ENCODE peak calls at places on chromosome 20, in ten cellular contexts. One of them, this sample, is unnamed.

GRCh38 chr20:56839791-56840190 is 210.7 kb downstream of the TFAP2C start:
- DNase-seq in RWPE1: no peak
- DNase-seq in Kasumi-1: no peak
- DNase-seq in activated naive CD4-positive, alpha-beta T cell: no peak
- DNase-seq in naive thymus-derived CD8-positive, alpha-beta T cell: no peak
- DNase-seq in HT1080: no peak
- DNase-seq in stimulated activated CD4-positive, alpha-beta T cell treated with anti-CD3 and anti-CD28 coated beads, Interleukin-2, amount 100 ng/mL, for 24 hours: no peak
- DNase-seq in SW480: no peak
- DNase-seq in AG09319: no peak
- DNase-seq in NCI-H2081: no peak
- DNase-seq in this sample: no peak

GRCh38 chr20:37693203-37693602 is 627 bp upstream of the CTNNBL1 start:
- DNase-seq in RWPE1: no peak
- DNase-seq in Kasumi-1: no peak
- DNase-seq in activated naive CD4-positive, alpha-beta T cell: no peak
- DNase-seq in naive thymus-derived CD8-positive, alpha-beta T cell: no peak
- DNase-seq in HT1080: no peak
- DNase-seq in stimulated activated CD4-positive, alpha-beta T cell treated with anti-CD3 and anti-CD28 coated beads, Interleukin-2, amount 100 ng/mL, for 24 hours: no peak
- DNase-seq in SW480: peak
- DNase-seq in AG09319: no peak
- DNase-seq in NCI-H2081: no peak
- DNase-seq in this sample: no peak

GRCh38 chr20:61556116-61556515 is 304.1 kb downstream of the CDH4 start:
- DNase-seq in RWPE1: peak
- DNase-seq in Kasumi-1: no peak
- DNase-seq in activated naive CD4-positive, alpha-beta T cell: no peak
- DNase-seq in naive thymus-derived CD8-positive, alpha-beta T cell: no peak
- DNase-seq in HT1080: peak
- DNase-seq in stimulated activated CD4-positive, alpha-beta T cell treated with anti-CD3 and anti-CD28 coated beads, Interleukin-2, amount 100 ng/mL, for 24 hours: no peak
- DNase-seq in SW480: peak
- DNase-seq in AG09319: peak
- DNase-seq in NCI-H2081: no peak
- DNase-seq in this sample: no peak

GRCh38 chr20:50813801-50814200 is 18.9 kb downstream of the BCAS4 start:
- DNase-seq in RWPE1: no peak
- DNase-seq in Kasumi-1: no peak
- DNase-seq in activated naive CD4-positive, alpha-beta T cell: no peak
- DNase-seq in naive thymus-derived CD8-positive, alpha-beta T cell: no peak
- DNase-seq in HT1080: no peak
- DNase-seq in stimulated activated CD4-positive, alpha-beta T cell treated with anti-CD3 and anti-CD28 coated beads, Interleukin-2, amount 100 ng/mL, for 24 hours: no peak
- DNase-seq in SW480: no peak
- DNase-seq in AG09319: no peak
- DNase-seq in NCI-H2081: no peak
- DNase-seq in this sample: peak

GRCh38 chr20:1803216-1804128 is 91.7 kb upstream of the SIRPA start:
- DNase-seq in RWPE1: no peak
- DNase-seq in Kasumi-1: peak
- DNase-seq in activated naive CD4-positive, alpha-beta T cell: no peak
- DNase-seq in naive thymus-derived CD8-positive, alpha-beta T cell: peak
- DNase-seq in HT1080: no peak
- DNase-seq in stimulated activated CD4-positive, alpha-beta T cell treated with anti-CD3 and anti-CD28 coated beads, Interleukin-2, amount 100 ng/mL, for 24 hours: peak
- DNase-seq in SW480: no peak
- DNase-seq in AG09319: no peak
- DNase-seq in NCI-H2081: no peak
- DNase-seq in this sample: peak

GRCh38 chr20:25360631-25361286 is 29.9 kb downstream of the ABHD12 start:
- DNase-seq in RWPE1: peak
- DNase-seq in Kasumi-1: peak
- DNase-seq in activated naive CD4-positive, alpha-beta T cell: no peak
- DNase-seq in naive thymus-derived CD8-positive, alpha-beta T cell: no peak
- DNase-seq in HT1080: peak
- DNase-seq in stimulated activated CD4-positive, alpha-beta T cell treated with anti-CD3 and anti-CD28 coated beads, Interleukin-2, amount 100 ng/mL, for 24 hours: no peak
- DNase-seq in SW480: no peak
- DNase-seq in AG09319: no peak
- DNase-seq in NCI-H2081: no peak
- DNase-seq in this sample: no peak

GRCh38 chr20:41509801-41510200 is 108.4 kb downstream of the CHD6 start:
- DNase-seq in RWPE1: no peak
- DNase-seq in Kasumi-1: no peak
- DNase-seq in activated naive CD4-positive, alpha-beta T cell: no peak
- DNase-seq in naive thymus-derived CD8-positive, alpha-beta T cell: no peak
- DNase-seq in HT1080: no peak
- DNase-seq in stimulated activated CD4-positive, alpha-beta T cell treated with anti-CD3 and anti-CD28 coated beads, Interleukin-2, amount 100 ng/mL, for 24 hours: no peak
- DNase-seq in SW480: no peak
- DNase-seq in AG09319: no peak
- DNase-seq in NCI-H2081: no peak
- DNase-seq in this sample: no peak

GRCh38 chr20:60695223-60695622 is 556.8 kb upstream of the CDH4 start:
- DNase-seq in RWPE1: peak
- DNase-seq in Kasumi-1: no peak
- DNase-seq in activated naive CD4-positive, alpha-beta T cell: no peak
- DNase-seq in naive thymus-derived CD8-positive, alpha-beta T cell: no peak
- DNase-seq in HT1080: peak
- DNase-seq in stimulated activated CD4-positive, alpha-beta T cell treated with anti-CD3 and anti-CD28 coated beads, Interleukin-2, amount 100 ng/mL, for 24 hours: peak
- DNase-seq in SW480: peak
- DNase-seq in AG09319: peak
- DNase-seq in NCI-H2081: no peak
- DNase-seq in this sample: no peak

GRCh38 chr20:8212286-8212685 is 80.2 kb downstream of the PLCB1 start:
- DNase-seq in RWPE1: no peak
- DNase-seq in Kasumi-1: peak
- DNase-seq in activated naive CD4-positive, alpha-beta T cell: no peak
- DNase-seq in naive thymus-derived CD8-positive, alpha-beta T cell: no peak
- DNase-seq in HT1080: no peak
- DNase-seq in stimulated activated CD4-positive, alpha-beta T cell treated with anti-CD3 and anti-CD28 coated beads, Interleukin-2, amount 100 ng/mL, for 24 hours: no peak
- DNase-seq in SW480: no peak
- DNase-seq in AG09319: no peak
- DNase-seq in NCI-H2081: no peak
- DNase-seq in this sample: no peak

GRCh38 chr20:20037960-20038359 is 14.3 kb downstream of the CRNKL1 start:
- DNase-seq in RWPE1: no peak
- DNase-seq in Kasumi-1: no peak
- DNase-seq in activated naive CD4-positive, alpha-beta T cell: no peak
- DNase-seq in naive thymus-derived CD8-positive, alpha-beta T cell: no peak
- DNase-seq in HT1080: peak
- DNase-seq in stimulated activated CD4-positive, alpha-beta T cell treated with anti-CD3 and anti-CD28 coated beads, Interleukin-2, amount 100 ng/mL, for 24 hours: no peak
- DNase-seq in SW480: no peak
- DNase-seq in AG09319: peak
- DNase-seq in NCI-H2081: no peak
- DNase-seq in this sample: no peak

GRCh38 chr20:8431538-8432434 is 299.7 kb downstream of the PLCB1 start:
- DNase-seq in RWPE1: no peak
- DNase-seq in Kasumi-1: no peak
- DNase-seq in activated naive CD4-positive, alpha-beta T cell: no peak
- DNase-seq in naive thymus-derived CD8-positive, alpha-beta T cell: no peak
- DNase-seq in HT1080: no peak
- DNase-seq in stimulated activated CD4-positive, alpha-beta T cell treated with anti-CD3 and anti-CD28 coated beads, Interleukin-2, amount 100 ng/mL, for 24 hours: no peak
- DNase-seq in SW480: peak
- DNase-seq in AG09319: no peak
- DNase-seq in NCI-H2081: peak
- DNase-seq in this sample: no peak

GRCh38 chr20:46814366-46815232 is 80.0 kb upstream of the EYA2 start:
- DNase-seq in RWPE1: peak
- DNase-seq in Kasumi-1: no peak
- DNase-seq in activated naive CD4-positive, alpha-beta T cell: no peak
- DNase-seq in naive thymus-derived CD8-positive, alpha-beta T cell: no peak
- DNase-seq in HT1080: peak
- DNase-seq in stimulated activated CD4-positive, alpha-beta T cell treated with anti-CD3 and anti-CD28 coated beads, Interleukin-2, amount 100 ng/mL, for 24 hours: no peak
- DNase-seq in SW480: peak
- DNase-seq in AG09319: peak
- DNase-seq in NCI-H2081: no peak
- DNase-seq in this sample: no peak

GRCh38 chr20:9617062-9617461 is 102.7 kb downstream of the LAMP5 start:
- DNase-seq in RWPE1: peak
- DNase-seq in Kasumi-1: peak
- DNase-seq in activated naive CD4-positive, alpha-beta T cell: peak
- DNase-seq in naive thymus-derived CD8-positive, alpha-beta T cell: peak
- DNase-seq in HT1080: peak
- DNase-seq in stimulated activated CD4-positive, alpha-beta T cell treated with anti-CD3 and anti-CD28 coated beads, Interleukin-2, amount 100 ng/mL, for 24 hours: peak
- DNase-seq in SW480: peak
- DNase-seq in AG09319: peak
- DNase-seq in NCI-H2081: peak
- DNase-seq in this sample: peak

GRCh38 chr20:45044084-45044573 is 56.8 kb downstream of the KCNS1 start:
- DNase-seq in RWPE1: peak
- DNase-seq in Kasumi-1: peak
- DNase-seq in activated naive CD4-positive, alpha-beta T cell: no peak
- DNase-seq in naive thymus-derived CD8-positive, alpha-beta T cell: peak
- DNase-seq in HT1080: peak
- DNase-seq in stimulated activated CD4-positive, alpha-beta T cell treated with anti-CD3 and anti-CD28 coated beads, Interleukin-2, amount 100 ng/mL, for 24 hours: peak
- DNase-seq in SW480: peak
- DNase-seq in AG09319: peak
- DNase-seq in NCI-H2081: peak
- DNase-seq in this sample: peak

GRCh38 chr20:38883081-38883980 is 42.9 kb upstream of the FAM83D start:
- DNase-seq in RWPE1: no peak
- DNase-seq in Kasumi-1: no peak
- DNase-seq in activated naive CD4-positive, alpha-beta T cell: no peak
- DNase-seq in naive thymus-derived CD8-positive, alpha-beta T cell: no peak
- DNase-seq in HT1080: no peak
- DNase-seq in stimulated activated CD4-positive, alpha-beta T cell treated with anti-CD3 and anti-CD28 coated beads, Interleukin-2, amount 100 ng/mL, for 24 hours: no peak
- DNase-seq in SW480: no peak
- DNase-seq in AG09319: no peak
- DNase-seq in NCI-H2081: peak
- DNase-seq in this sample: no peak

GRCh38 chr20:8209061-8209460 is 77.0 kb downstream of the PLCB1 start:
- DNase-seq in RWPE1: no peak
- DNase-seq in Kasumi-1: no peak
- DNase-seq in activated naive CD4-positive, alpha-beta T cell: no peak
- DNase-seq in naive thymus-derived CD8-positive, alpha-beta T cell: no peak
- DNase-seq in HT1080: no peak
- DNase-seq in stimulated activated CD4-positive, alpha-beta T cell treated with anti-CD3 and anti-CD28 coated beads, Interleukin-2, amount 100 ng/mL, for 24 hours: no peak
- DNase-seq in SW480: no peak
- DNase-seq in AG09319: no peak
- DNase-seq in NCI-H2081: no peak
- DNase-seq in this sample: no peak

GRCh38 chr20:59771506-59772372 is 161.7 kb downstream of the SYCP2 start:
- DNase-seq in RWPE1: no peak
- DNase-seq in Kasumi-1: no peak
- DNase-seq in activated naive CD4-positive, alpha-beta T cell: no peak
- DNase-seq in naive thymus-derived CD8-positive, alpha-beta T cell: no peak
- DNase-seq in HT1080: no peak
- DNase-seq in stimulated activated CD4-positive, alpha-beta T cell treated with anti-CD3 and anti-CD28 coated beads, Interleukin-2, amount 100 ng/mL, for 24 hours: no peak
- DNase-seq in SW480: no peak
- DNase-seq in AG09319: no peak
- DNase-seq in NCI-H2081: no peak
- DNase-seq in this sample: no peak

GRCh38 chr20:63033635-63034510 is 27.1 kb upstream of the BHLHE23 start:
- DNase-seq in RWPE1: no peak
- DNase-seq in Kasumi-1: no peak
- DNase-seq in activated naive CD4-positive, alpha-beta T cell: no peak
- DNase-seq in naive thymus-derived CD8-positive, alpha-beta T cell: no peak
- DNase-seq in HT1080: no peak
- DNase-seq in stimulated activated CD4-positive, alpha-beta T cell treated with anti-CD3 and anti-CD28 coated beads, Interleukin-2, amount 100 ng/mL, for 24 hours: no peak
- DNase-seq in SW480: no peak
- DNase-seq in AG09319: no peak
- DNase-seq in NCI-H2081: no peak
- DNase-seq in this sample: peak

GRCh38 chr20:973785-974194 is 28.3 kb downstream of the RSPO4 start:
- DNase-seq in RWPE1: peak
- DNase-seq in Kasumi-1: peak
- DNase-seq in activated naive CD4-positive, alpha-beta T cell: no peak
- DNase-seq in naive thymus-derived CD8-positive, alpha-beta T cell: peak
- DNase-seq in HT1080: peak
- DNase-seq in stimulated activated CD4-positive, alpha-beta T cell treated with anti-CD3 and anti-CD28 coated beads, Interleukin-2, amount 100 ng/mL, for 24 hours: peak
- DNase-seq in SW480: peak
- DNase-seq in AG09319: no peak
- DNase-seq in NCI-H2081: peak
- DNase-seq in this sample: peak

GRCh38 chr20:63658749-63659187 is 656 bp downstream of the RTEL1 start:
- DNase-seq in RWPE1: peak
- DNase-seq in Kasumi-1: peak
- DNase-seq in activated naive CD4-positive, alpha-beta T cell: no peak
- DNase-seq in naive thymus-derived CD8-positive, alpha-beta T cell: no peak
- DNase-seq in HT1080: no peak
- DNase-seq in stimulated activated CD4-positive, alpha-beta T cell treated with anti-CD3 and anti-CD28 coated beads, Interleukin-2, amount 100 ng/mL, for 24 hours: no peak
- DNase-seq in SW480: no peak
- DNase-seq in AG09319: no peak
- DNase-seq in NCI-H2081: no peak
- DNase-seq in this sample: peak

GRCh38 chr20:53319200-53319599 is 274.4 kb downstream of the ZNF217 start:
- DNase-seq in RWPE1: no peak
- DNase-seq in Kasumi-1: no peak
- DNase-seq in activated naive CD4-positive, alpha-beta T cell: no peak
- DNase-seq in naive thymus-derived CD8-positive, alpha-beta T cell: no peak
- DNase-seq in HT1080: no peak
- DNase-seq in stimulated activated CD4-positive, alpha-beta T cell treated with anti-CD3 and anti-CD28 coated beads, Interleukin-2, amount 100 ng/mL, for 24 hours: no peak
- DNase-seq in SW480: no peak
- DNase-seq in AG09319: no peak
- DNase-seq in NCI-H2081: no peak
- DNase-seq in this sample: no peak

GRCh38 chr20:16314320-16314719 is 258.9 kb downstream of the KIF16B start:
- DNase-seq in RWPE1: no peak
- DNase-seq in Kasumi-1: no peak
- DNase-seq in activated naive CD4-positive, alpha-beta T cell: no peak
- DNase-seq in naive thymus-derived CD8-positive, alpha-beta T cell: no peak
- DNase-seq in HT1080: no peak
- DNase-seq in stimulated activated CD4-positive, alpha-beta T cell treated with anti-CD3 and anti-CD28 coated beads, Interleukin-2, amount 100 ng/mL, for 24 hours: no peak
- DNase-seq in SW480: no peak
- DNase-seq in AG09319: no peak
- DNase-seq in NCI-H2081: no peak
- DNase-seq in this sample: no peak

GRCh38 chr20:44537993-44538392 is 16.1 kb upstream of the SERINC3 start:
- DNase-seq in RWPE1: no peak
- DNase-seq in Kasumi-1: no peak
- DNase-seq in activated naive CD4-positive, alpha-beta T cell: no peak
- DNase-seq in naive thymus-derived CD8-positive, alpha-beta T cell: no peak
- DNase-seq in HT1080: no peak
- DNase-seq in stimulated activated CD4-positive, alpha-beta T cell treated with anti-CD3 and anti-CD28 coated beads, Interleukin-2, amount 100 ng/mL, for 24 hours: no peak
- DNase-seq in SW480: no peak
- DNase-seq in AG09319: no peak
- DNase-seq in NCI-H2081: no peak
- DNase-seq in this sample: no peak

GRCh38 chr20:47857994-47858557 is 72.8 kb upstream of the SULF2 start:
- DNase-seq in RWPE1: no peak
- DNase-seq in Kasumi-1: no peak
- DNase-seq in activated naive CD4-positive, alpha-beta T cell: no peak
- DNase-seq in naive thymus-derived CD8-positive, alpha-beta T cell: no peak
- DNase-seq in HT1080: no peak
- DNase-seq in stimulated activated CD4-positive, alpha-beta T cell treated with anti-CD3 and anti-CD28 coated beads, Interleukin-2, amount 100 ng/mL, for 24 hours: no peak
- DNase-seq in SW480: no peak
- DNase-seq in AG09319: no peak
- DNase-seq in NCI-H2081: no peak
- DNase-seq in this sample: no peak

GRCh38 chr20:17568972-17569471 is 853 bp upstream of the DSTN start:
- DNase-seq in RWPE1: peak
- DNase-seq in Kasumi-1: peak
- DNase-seq in activated naive CD4-positive, alpha-beta T cell: no peak
- DNase-seq in naive thymus-derived CD8-positive, alpha-beta T cell: peak
- DNase-seq in HT1080: peak
- DNase-seq in stimulated activated CD4-positive, alpha-beta T cell treated with anti-CD3 and anti-CD28 coated beads, Interleukin-2, amount 100 ng/mL, for 24 hours: peak
- DNase-seq in SW480: peak
- DNase-seq in AG09319: peak
- DNase-seq in NCI-H2081: peak
- DNase-seq in this sample: no peak

GRCh38 chr20:45783656-45784294 is 7.9 kb downstream of the WFDC3 start:
- DNase-seq in RWPE1: no peak
- DNase-seq in Kasumi-1: no peak
- DNase-seq in activated naive CD4-positive, alpha-beta T cell: no peak
- DNase-seq in naive thymus-derived CD8-positive, alpha-beta T cell: no peak
- DNase-seq in HT1080: peak
- DNase-seq in stimulated activated CD4-positive, alpha-beta T cell treated with anti-CD3 and anti-CD28 coated beads, Interleukin-2, amount 100 ng/mL, for 24 hours: no peak
- DNase-seq in SW480: peak
- DNase-seq in AG09319: no peak
- DNase-seq in NCI-H2081: peak
- DNase-seq in this sample: no peak

GRCh38 chr20:25336561-25337422 is 53.8 kb downstream of the ABHD12 start:
- DNase-seq in RWPE1: peak
- DNase-seq in Kasumi-1: peak
- DNase-seq in activated naive CD4-positive, alpha-beta T cell: no peak
- DNase-seq in naive thymus-derived CD8-positive, alpha-beta T cell: no peak
- DNase-seq in HT1080: no peak
- DNase-seq in stimulated activated CD4-positive, alpha-beta T cell treated with anti-CD3 and anti-CD28 coated beads, Interleukin-2, amount 100 ng/mL, for 24 hours: no peak
- DNase-seq in SW480: peak
- DNase-seq in AG09319: no peak
- DNase-seq in NCI-H2081: no peak
- DNase-seq in this sample: no peak

GRCh38 chr20:44392776-44393607 is 37.5 kb downstream of the HNF4A start:
- DNase-seq in RWPE1: no peak
- DNase-seq in Kasumi-1: no peak
- DNase-seq in activated naive CD4-positive, alpha-beta T cell: no peak
- DNase-seq in naive thymus-derived CD8-positive, alpha-beta T cell: no peak
- DNase-seq in HT1080: no peak
- DNase-seq in stimulated activated CD4-positive, alpha-beta T cell treated with anti-CD3 and anti-CD28 coated beads, Interleukin-2, amount 100 ng/mL, for 24 hours: no peak
- DNase-seq in SW480: no peak
- DNase-seq in AG09319: no peak
- DNase-seq in NCI-H2081: no peak
- DNase-seq in this sample: no peak